ENCODE peak calls at places on chromosomes 13 and 19, in four cellular contexts. X is HepG2, F is psoas muscle, O is ascending aorta. W is an unnamed sample.
A peak's percentile ranks its signal among the peaks of the same experiment; 100 is the strongest.

GRCh38 chr19:5492813-5493409 is 37.7 kb downstream of the ZNRF4 start:
- DNase-seq in X (no peak), F (no peak), O (no peak), W (no peak)

GRCh38 chr19:398719-399118 is 10.2 kb downstream of the C2CD4C start:
- DNase-seq in X (no peak), F (no peak), O (no peak), W (no peak)

GRCh38 chr19:13425151-13425550 is 81.1 kb downstream of the CACNA1A start:
- DNase-seq in X (no peak), F (no peak), O (no peak), W (peak; percentile 53)

GRCh38 chr19:611506-611869 is 21.8 kb downstream of the HCN2 start:
- DNase-seq in X (no peak), F (no peak), O (no peak), W (no peak)

GRCh38 chr13:25462301-25463125 is 90.7 kb downstream of the ATP8A2 start:
- DNase-seq in X (no peak), F (no peak), O (no peak), W (no peak)

GRCh38 chr19:2226840-2227360 is 9.2 kb downstream of the PLEKHJ1 start:
- DNase-seq in X (no peak), F (no peak), O (no peak), W (no peak)

GRCh38 chr13:75550159-75550567 is 572 bp downstream of the UCHL3 start:
- DNase-seq in X (peak; percentile 52), F (no peak), O (no peak), W (peak; percentile 56)

GRCh38 chr19:49363265-49364082 is at the start of gene DKKL1:
- DNase-seq in X (peak; percentile 96), F (peak; percentile 99), O (peak; percentile 98), W (peak; percentile 96)

GRCh38 chr19:16594681-16595091 is 22.5 kb upstream of the SLC35E1 start:
- DNase-seq in X (no peak), F (no peak), O (no peak), W (no peak)

GRCh38 chr19:48934837-48935236 is 1.3 kb downstream of the DHDH start:
- DNase-seq in X (peak; percentile 29), F (no peak), O (no peak), W (no peak)

GRCh38 chr19:1871140-1871597 is 7.8 kb upstream of the KLF16 start:
- DNase-seq in X (peak; percentile 90), F (no peak), O (no peak), W (no peak)

GRCh38 chr19:33063356-33064116 is 1.2 kb downstream of the RHPN2 start:
- DNase-seq in X (no peak), F (no peak), O (no peak), W (peak; percentile 87)

GRCh38 chr13:90118467-90119071 is 1228.9 kb upstream of the MIR17HG start:
- DNase-seq in X (no peak), F (no peak), O (no peak), W (no peak)

GRCh38 chr13:80083516-80084085 is 257.3 kb downstream of the SPRY2 start:
- DNase-seq in X (no peak), F (no peak), O (no peak), W (no peak)

GRCh38 chr13:98823442-98823841 is 71.0 kb upstream of the SLC15A1 start:
- DNase-seq in X (no peak), F (no peak), O (no peak), W (no peak)

GRCh38 chr19:19474950-19475781 is 40.2 kb downstream of the TSSK6 start:
- DNase-seq in X (no peak), F (no peak), O (no peak), W (no peak)

GRCh38 chr19:6233827-6234511 is 45.8 kb downstream of the MLLT1 start:
- DNase-seq in X (no peak), F (peak; percentile 56), O (no peak), W (peak; percentile 25)

GRCh38 chr13:21997726-21998125 is 326.9 kb downstream of the FGF9 start:
- DNase-seq in X (no peak), F (no peak), O (no peak), W (peak; percentile 84)

GRCh38 chr19:55070755-55071502 is 4.7 kb upstream of the EPS8L1 start:
- DNase-seq in X (no peak), F (no peak), O (no peak), W (peak; percentile 84)

GRCh38 chr13:44388427-44388826 is 14.8 kb downstream of the SERP2 start:
- DNase-seq in X (peak; percentile 31), F (no peak), O (no peak), W (no peak)

GRCh38 chr13:96403241-96403640 is 313.3 kb downstream of the HS6ST3 start:
- DNase-seq in X (no peak), F (no peak), O (no peak), W (no peak)

GRCh38 chr13:109899748-109900147 is 113.4 kb upstream of the IRS2 start:
- DNase-seq in X (no peak), F (no peak), O (no peak), W (no peak)
- H3K27me3 ChIP-seq in X (no peaks in the 10 kb centered on the region), F (no peaks in the 10 kb centered on the region), O (no peaks in the 10 kb centered on the region), W (no peaks in the 10 kb centered on the region)

GRCh38 chr13:49217962-49218492 is 2.1 kb upstream of the MLNR start:
- DNase-seq in X (no peak), F (no peak), O (no peak), W (no peak)
- H3K27me3 ChIP-seq in X (no peaks in the 10 kb centered on the region), F (peaks cover 57% of the 10 kb centered on the region), O (peaks cover 7% of the 10 kb centered on the region), W (peaks cover 29% of the 10 kb centered on the region)

DNA sequence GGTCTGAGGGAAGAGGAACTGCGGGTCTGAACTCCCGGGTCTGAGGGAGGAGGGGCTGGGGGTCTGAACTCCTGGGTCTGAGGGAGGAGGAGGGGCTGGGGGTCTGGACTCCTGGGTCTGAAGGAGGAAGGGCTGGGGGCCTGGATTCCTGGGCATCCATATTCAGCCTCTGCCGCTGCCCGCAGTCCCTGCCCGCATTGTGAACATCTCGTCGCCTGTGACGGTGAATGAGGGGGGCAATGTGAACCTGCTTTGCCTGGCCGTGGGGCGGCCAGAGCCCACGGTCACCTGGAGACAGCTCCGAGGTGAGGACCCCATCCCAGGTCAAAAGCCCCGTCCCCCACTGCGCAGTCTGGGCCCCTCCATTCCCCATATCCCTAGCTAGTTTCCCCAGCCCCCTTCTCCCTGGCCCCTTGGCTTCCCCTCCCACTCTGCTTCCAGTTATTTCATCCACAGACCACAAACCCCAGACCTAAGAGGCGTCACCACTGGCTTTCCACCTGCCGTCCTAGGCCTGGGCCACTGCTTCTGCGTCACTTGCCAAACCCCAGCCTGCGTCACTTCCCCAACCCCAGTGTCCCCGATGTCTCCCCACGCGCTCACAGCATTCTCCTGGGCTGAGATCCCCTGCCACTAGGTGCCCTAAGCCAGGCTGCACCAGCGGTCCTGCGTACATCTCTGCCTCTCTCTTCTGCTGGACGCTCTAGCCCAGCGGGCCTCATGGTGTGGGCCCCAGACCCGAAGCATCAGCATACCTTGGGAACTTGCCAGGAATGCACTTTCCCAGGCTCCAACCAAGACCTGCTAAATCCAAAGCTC is 13.9 kb downstream of the IGLON5 start:
- DNase-seq in X (no peak), F (no peak), O (no peak), W (no peak)
- H3K27me3 ChIP-seq in X (peaks cover 8% of the 10 kb centered on the region), F (peaks cover 57% of the 10 kb centered on the region), O (no peaks in the 10 kb centered on the region), W (peaks cover 4% of the 10 kb centered on the region)

GRCh38 chr13:99953138-99953755 is 18.3 kb downstream of the ZIC5 start:
- DNase-seq in X (no peak), F (no peak), O (no peak), W (no peak)

GRCh38 chr13:99958402-99959126 is 13.0 kb downstream of the ZIC5 start:
- DNase-seq in X (no peak), F (no peak), O (no peak), W (no peak)

GRCh38 chr13:99955747-99956472 is 15.7 kb downstream of the ZIC5 start:
- DNase-seq in X (no peak), F (peak; percentile 40), O (no peak), W (no peak)

GRCh38 chr13:99956473-99957349 is 14.9 kb downstream of the ZIC5 start:
- DNase-seq in X (peak; percentile 81), F (peak; percentile 19), O (no peak), W (no peak)

GRCh38 chr13:99955107-99955746 is 16.3 kb downstream of the ZIC5 start:
- DNase-seq in X (no peak), F (no peak), O (no peak), W (no peak)
- H3K27me3 ChIP-seq in X (peaks cover 8% of the 10 kb centered on the region), F (peaks cover 94% of the 10 kb centered on the region), O (peaks cover 35% of the 10 kb centered on the region), W (peaks cover 62% of the 10 kb centered on the region)

W was measured in small intestine.